ENCODE peak calls at places on chromosomes 11 and 22, in five cellular contexts. One of them, this sample, is unnamed.
A peak's percentile ranks its signal among the peaks of the same experiment; 100 is the strongest.

GRCh38 chr22:45516923-45517675 is 14.4 kb downstream of the FBLN1 start:
- DNase-seq in CD8-positive, alpha-beta T cell: no peak
- DNase-seq in right lobe of liver: no peak
- DNase-seq in endodermal cell: peak; percentile 72
- DNase-seq in left lung: no peak
- DNase-seq in this sample: no peak

GRCh38 chr11:66076561-66076960 is 6.5 kb downstream of the PACS1 start:
- DNase-seq in CD8-positive, alpha-beta T cell: no peak
- DNase-seq in right lobe of liver: peak; percentile 41
- DNase-seq in endodermal cell: no peak
- DNase-seq in left lung: no peak
- DNase-seq in this sample: no peak

GRCh38 chr11:8033312-8033715 is 46.2 kb downstream of the EIF3F start:
- DNase-seq in CD8-positive, alpha-beta T cell: peak; percentile 28
- DNase-seq in right lobe of liver: peak; percentile 80
- DNase-seq in endodermal cell: peak; percentile 92
- DNase-seq in left lung: peak; percentile 82
- DNase-seq in this sample: peak; percentile 29

GRCh38 chr11:3775761-3776406 is 21.5 kb downstream of the NUP98 start:
- DNase-seq in CD8-positive, alpha-beta T cell: no peak
- DNase-seq in right lobe of liver: no peak
- DNase-seq in endodermal cell: no peak
- DNase-seq in left lung: no peak
- DNase-seq in this sample: no peak

GRCh38 chr22:26904483-26904882 is 247.1 kb downstream of the MIAT start:
- DNase-seq in CD8-positive, alpha-beta T cell: no peak
- DNase-seq in right lobe of liver: no peak
- DNase-seq in endodermal cell: peak; percentile 59
- DNase-seq in left lung: no peak
- DNase-seq in this sample: no peak

GRCh38 chr22:49052023-49052538 is 775.6 kb downstream of the BRD1 start:
- DNase-seq in CD8-positive, alpha-beta T cell: peak; percentile 9
- DNase-seq in right lobe of liver: no peak
- DNase-seq in endodermal cell: peak; percentile 84
- DNase-seq in left lung: no peak
- DNase-seq in this sample: peak; percentile 42

GRCh38 chr22:46942816-46943783 is 180.7 kb downstream of the TBC1D22A start:
- DNase-seq in CD8-positive, alpha-beta T cell: no peak
- DNase-seq in right lobe of liver: no peak
- DNase-seq in endodermal cell: no peak
- DNase-seq in left lung: peak; percentile 63
- DNase-seq in this sample: no peak

GRCh38 chr11:9143726-9144125 is 52.3 kb upstream of the SCUBE2 start:
- DNase-seq in CD8-positive, alpha-beta T cell: no peak
- DNase-seq in right lobe of liver: no peak
- DNase-seq in endodermal cell: no peak
- DNase-seq in left lung: no peak
- DNase-seq in this sample: no peak

GRCh38 chr11:57307666-57308270 is 17.0 kb downstream of the TNKS1BP1 start:
- DNase-seq in CD8-positive, alpha-beta T cell: no peak
- DNase-seq in right lobe of liver: no peak
- DNase-seq in endodermal cell: no peak
- DNase-seq in left lung: no peak
- DNase-seq in this sample: no peak

GRCh38 chr11:73312806-73313403 is 4.8 kb downstream of the ARHGEF17 start:
- DNase-seq in CD8-positive, alpha-beta T cell: no peak
- DNase-seq in right lobe of liver: no peak
- DNase-seq in endodermal cell: no peak
- DNase-seq in left lung: no peak
- DNase-seq in this sample: no peak

GRCh38 chr11:13335319-13335718 is 57.7 kb downstream of the BMAL1 start:
- DNase-seq in CD8-positive, alpha-beta T cell: peak; percentile 58
- DNase-seq in right lobe of liver: peak; percentile 68
- DNase-seq in endodermal cell: peak; percentile 93
- DNase-seq in left lung: peak; percentile 58
- DNase-seq in this sample: peak; percentile 62

GRCh38 chr22:46226577-46226976 is 23.5 kb downstream of the CDPF1 start:
- DNase-seq in CD8-positive, alpha-beta T cell: no peak
- DNase-seq in right lobe of liver: no peak
- DNase-seq in endodermal cell: no peak
- DNase-seq in left lung: no peak
- DNase-seq in this sample: no peak

GRCh38 chr11:3014314-3014938 is 22.3 kb upstream of the NAP1L4 start:
- DNase-seq in CD8-positive, alpha-beta T cell: peak; percentile 76
- DNase-seq in right lobe of liver: no peak
- DNase-seq in endodermal cell: no peak
- DNase-seq in left lung: no peak
- DNase-seq in this sample: peak; percentile 44

GRCh38 chr11:12719221-12719620 is 45.0 kb downstream of the TEAD1 start:
- DNase-seq in CD8-positive, alpha-beta T cell: no peak
- DNase-seq in right lobe of liver: no peak
- DNase-seq in endodermal cell: peak; percentile 62
- DNase-seq in left lung: no peak
- DNase-seq in this sample: no peak

GRCh38 chr22:30301995-30302809 is 12.9 kb upstream of the CASTOR1 start:
- DNase-seq in CD8-positive, alpha-beta T cell: no peak
- DNase-seq in right lobe of liver: peak; percentile 54
- DNase-seq in endodermal cell: no peak
- DNase-seq in left lung: peak; percentile 74
- DNase-seq in this sample: no peak

DNA sequence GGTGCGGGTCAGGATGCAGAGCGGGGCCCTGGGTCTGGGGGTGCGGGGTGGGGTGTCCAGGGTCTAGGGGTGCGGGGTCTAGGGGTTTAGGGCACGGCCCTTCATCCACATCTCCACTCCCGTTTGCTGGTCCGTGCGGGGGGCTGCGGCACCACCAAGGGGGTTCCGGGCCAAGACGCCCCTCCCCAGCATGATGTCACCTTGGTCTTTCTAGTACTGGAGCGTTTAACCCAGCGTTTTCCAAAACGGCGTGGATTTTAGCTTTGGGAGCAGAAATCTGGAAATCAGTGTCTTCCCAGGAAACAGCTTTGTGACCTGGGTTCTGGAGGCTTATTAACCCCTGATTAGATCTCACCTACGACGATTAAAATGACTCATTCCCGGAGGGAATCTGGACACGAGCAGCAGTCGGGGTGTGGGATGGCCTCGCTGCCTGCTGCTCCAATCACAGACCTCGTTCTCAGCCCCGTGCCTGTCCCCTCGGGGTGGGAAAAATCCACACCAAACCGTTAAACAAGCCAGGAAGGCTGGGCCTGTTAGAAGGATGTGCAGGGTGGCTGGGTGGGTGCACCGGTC is 759 bp downstream of the AP2A2 start:
- DNase-seq in CD8-positive, alpha-beta T cell: no peak
- DNase-seq in right lobe of liver: no peak
- DNase-seq in endodermal cell: peak; percentile 58
- DNase-seq in left lung: no peak
- DNase-seq in this sample: no peak
- TF ChIP-seq CTCF in CD8-positive, alpha-beta T cell: no peak
- TF ChIP-seq CTCF in right lobe of liver: no peak
- TF ChIP-seq CTCF in endodermal cell: no peak
- TF ChIP-seq CTCF in left lung: no peak
- TF ChIP-seq CTCF in this sample: no peak

DNA sequence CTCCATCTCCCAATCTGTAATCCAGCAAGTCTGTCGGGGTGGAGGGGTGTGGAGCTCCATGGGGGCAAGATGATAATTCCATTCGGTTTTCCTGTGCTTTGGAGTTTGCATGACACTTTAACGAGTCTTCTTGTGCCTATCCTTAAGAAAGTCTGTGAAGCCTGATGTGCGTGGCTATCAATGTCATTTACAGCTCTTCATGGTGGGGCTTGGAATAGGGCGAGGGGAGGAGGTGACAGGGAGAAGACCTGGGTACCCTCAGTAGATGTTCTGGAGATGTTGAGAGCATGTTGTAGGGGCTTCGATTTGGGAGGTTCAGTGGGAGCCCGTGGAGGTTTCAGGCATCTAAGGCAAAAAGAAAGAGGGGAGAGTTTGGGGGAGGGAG is 579 bp upstream of the PHLDB1 start:
- DNase-seq in CD8-positive, alpha-beta T cell: no peak
- DNase-seq in right lobe of liver: no peak
- DNase-seq in endodermal cell: no peak
- DNase-seq in left lung: no peak
- DNase-seq in this sample: no peak
- TF ChIP-seq CTCF in CD8-positive, alpha-beta T cell: no peak
- TF ChIP-seq CTCF in right lobe of liver: no peak
- TF ChIP-seq CTCF in endodermal cell: no peak
- TF ChIP-seq CTCF in left lung: no peak
- TF ChIP-seq CTCF in this sample: no peak

DNA sequence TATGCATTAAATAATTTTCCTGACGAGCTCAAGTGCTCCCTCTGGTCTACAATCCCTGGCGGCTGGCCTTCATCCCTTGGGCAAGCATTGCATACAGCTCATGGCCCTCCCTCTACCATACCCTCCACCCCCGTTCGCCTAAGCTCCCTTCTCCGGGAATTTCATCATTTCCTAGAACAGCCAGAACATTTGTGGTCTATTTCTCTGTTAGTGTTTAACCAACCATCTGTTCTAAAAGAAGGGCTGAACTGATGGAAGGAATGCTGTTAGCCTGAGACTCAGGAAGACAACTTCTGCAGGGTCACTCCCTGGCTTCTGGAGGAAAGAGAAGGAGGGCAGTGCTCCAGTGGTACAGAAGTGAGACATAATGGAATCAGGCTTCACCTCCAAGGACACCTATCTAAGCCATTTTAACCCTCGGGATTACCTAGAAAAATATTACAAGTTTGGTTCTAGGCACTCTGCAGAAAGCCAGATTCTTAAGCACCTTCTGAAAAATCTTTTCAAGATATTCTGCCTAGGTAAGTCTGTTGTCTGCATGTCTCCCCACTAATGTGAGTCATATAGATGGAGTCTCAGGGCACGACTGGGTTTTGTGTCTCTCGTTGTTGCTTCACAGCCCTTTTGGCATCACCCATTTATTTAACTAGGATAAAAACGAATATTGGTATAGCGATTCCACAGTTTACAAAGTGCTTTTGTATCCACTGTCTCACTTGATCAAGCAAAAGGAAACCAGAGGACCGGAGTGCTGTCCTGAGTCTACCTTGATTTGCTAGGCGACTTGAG is at the start of gene NNMT:
- DNase-seq in CD8-positive, alpha-beta T cell: no peak
- DNase-seq in right lobe of liver: peak; percentile 86
- DNase-seq in endodermal cell: peak; percentile 20
- DNase-seq in left lung: peak; percentile 75
- DNase-seq in this sample: no peak
- TF ChIP-seq CTCF in CD8-positive, alpha-beta T cell: no peak
- TF ChIP-seq CTCF in right lobe of liver: no peak
- TF ChIP-seq CTCF in endodermal cell: no peak
- TF ChIP-seq CTCF in left lung: no peak
- TF ChIP-seq CTCF in this sample: no peak

GRCh38 chr11:25838918-25839611 is 492.9 kb upstream of the ANO3 start:
- DNase-seq in CD8-positive, alpha-beta T cell: no peak
- DNase-seq in right lobe of liver: no peak
- DNase-seq in endodermal cell: no peak
- DNase-seq in left lung: no peak
- DNase-seq in this sample: no peak
- TF ChIP-seq CTCF in CD8-positive, alpha-beta T cell: no peak
- TF ChIP-seq CTCF in right lobe of liver: no peak
- TF ChIP-seq CTCF in endodermal cell: peak; percentile 72
- TF ChIP-seq CTCF in left lung: no peak
- TF ChIP-seq CTCF in this sample: no peak

GRCh38 chr11:18730020-18730419 is 4.0 kb upstream of the IGSF22 start:
- DNase-seq in CD8-positive, alpha-beta T cell: no peak
- DNase-seq in right lobe of liver: no peak
- DNase-seq in endodermal cell: no peak
- DNase-seq in left lung: no peak
- DNase-seq in this sample: no peak

GRCh38 chr11:18729426-18729825 is 3.4 kb upstream of the IGSF22 start:
- DNase-seq in CD8-positive, alpha-beta T cell: no peak
- DNase-seq in right lobe of liver: no peak
- DNase-seq in endodermal cell: no peak
- DNase-seq in left lung: no peak
- DNase-seq in this sample: no peak

GRCh38 chr11:18731427-18731826 is 5.4 kb upstream of the IGSF22 start:
- DNase-seq in CD8-positive, alpha-beta T cell: no peak
- DNase-seq in right lobe of liver: no peak
- DNase-seq in endodermal cell: no peak
- DNase-seq in left lung: no peak
- DNase-seq in this sample: no peak

GRCh38 chr11:18733202-18733601 is 7.2 kb upstream of the IGSF22 start:
- DNase-seq in CD8-positive, alpha-beta T cell: no peak
- DNase-seq in right lobe of liver: no peak
- DNase-seq in endodermal cell: no peak
- DNase-seq in left lung: no peak
- DNase-seq in this sample: no peak

GRCh38 chr11:18731949-18732821 is 6.2 kb upstream of the IGSF22 start:
- DNase-seq in CD8-positive, alpha-beta T cell: peak; percentile 58
- DNase-seq in right lobe of liver: no peak
- DNase-seq in endodermal cell: peak; percentile 93
- DNase-seq in left lung: no peak
- DNase-seq in this sample: peak; percentile 64
- TF ChIP-seq CTCF in CD8-positive, alpha-beta T cell: peak; percentile 97
- TF ChIP-seq CTCF in right lobe of liver: peak; percentile 93
- TF ChIP-seq CTCF in endodermal cell: peak; percentile 95
- TF ChIP-seq CTCF in left lung: peak; percentile 97
- TF ChIP-seq CTCF in this sample: peak; percentile 98

DNA sequence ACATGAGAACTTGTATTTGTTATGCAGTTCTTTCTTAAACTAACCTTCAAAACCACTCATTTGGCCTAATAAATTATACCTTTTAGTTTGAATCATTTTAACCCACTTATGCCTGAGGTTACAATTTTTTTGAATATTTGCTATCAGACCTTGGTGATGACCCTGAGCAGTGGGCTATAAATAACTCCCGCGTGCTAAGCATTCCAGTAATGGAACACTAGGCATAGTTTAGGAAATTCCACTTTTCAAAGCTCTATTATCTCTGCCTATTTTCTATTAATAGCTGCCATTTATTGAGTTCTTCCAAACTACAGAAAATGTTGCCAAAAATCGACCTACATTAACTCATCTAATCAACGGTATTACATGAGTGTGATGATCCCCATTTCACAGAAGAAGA is 993.4 kb upstream of the FAT3 start:
- DNase-seq in CD8-positive, alpha-beta T cell: no peak
- DNase-seq in right lobe of liver: no peak
- DNase-seq in endodermal cell: no peak
- DNase-seq in left lung: no peak
- DNase-seq in this sample: no peak
- TF ChIP-seq CTCF in CD8-positive, alpha-beta T cell: no peak
- TF ChIP-seq CTCF in right lobe of liver: no peak
- TF ChIP-seq CTCF in endodermal cell: no peak
- TF ChIP-seq CTCF in left lung: no peak
- TF ChIP-seq CTCF in this sample: no peak

DNA sequence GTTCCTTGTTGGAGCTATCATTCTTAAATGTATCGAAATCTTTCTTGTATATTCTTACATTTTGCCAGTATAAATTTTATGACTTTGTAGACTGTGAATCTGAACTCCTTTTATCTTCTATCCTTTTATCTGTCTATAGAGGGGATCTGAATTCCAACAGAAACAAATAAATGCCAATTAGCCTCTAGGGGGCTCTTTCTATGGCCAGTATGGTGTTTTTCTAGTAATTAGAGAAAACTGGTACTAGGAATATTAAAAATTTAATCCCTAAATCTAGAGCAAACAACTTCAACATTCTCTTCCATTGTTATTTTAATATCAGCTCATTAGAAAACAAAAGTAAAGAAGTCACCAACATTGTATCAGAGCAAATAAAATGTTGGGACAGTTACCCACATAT is 21.5 kb upstream of the CAT start:
- DNase-seq in CD8-positive, alpha-beta T cell: no peak
- DNase-seq in right lobe of liver: no peak
- DNase-seq in endodermal cell: no peak
- DNase-seq in left lung: no peak
- DNase-seq in this sample: no peak
- TF ChIP-seq CTCF in CD8-positive, alpha-beta T cell: no peak
- TF ChIP-seq CTCF in right lobe of liver: peak; percentile 17
- TF ChIP-seq CTCF in endodermal cell: peak; percentile 58
- TF ChIP-seq CTCF in left lung: no peak
- TF ChIP-seq CTCF in this sample: no peak